ENCODE peak calls at places on chromosomes 6 and 20, in four cellular contexts. N is HepG2, U is K562, K is GM12878. I is an unnamed sample.

GRCh38 chr6:16472349-16473069 is 234.1 kb downstream of the GMPR start:
- DNase-seq in N (peak; percentile 35), U (no peak), K (no peak), I (no peak)

GRCh38 chr6:107061125-107062020 is 33.4 kb downstream of the MTRES1 start:
- DNase-seq in N (peak; percentile 11), U (no peak), K (peak; percentile 45), I (peak; percentile 66)

GRCh38 chr20:45098096-45098773 is 2.7 kb downstream of the KCNS1 start:
- DNase-seq in N (no peak), U (no peak), K (no peak), I (peak; percentile 81)

GRCh38 chr20:9071976-9072726 is 3.3 kb downstream of the PLCB4 start:
- DNase-seq in N (no peak), U (no peak), K (no peak), I (no peak)

GRCh38 chr6:129567374-129567773 is 142.6 kb downstream of the ARHGAP18 start:
- DNase-seq in N (peak; percentile 23), U (peak; percentile 38), K (no peak), I (peak; percentile 78)

GRCh38 chr20:21397341-21398108 is at the start of gene NKX2-4:
- DNase-seq in N (no peak), U (no peak), K (no peak), I (peak; percentile 50)

GRCh38 chr6:43280234-43280633 is 17.8 kb upstream of the SLC22A7 start:
- DNase-seq in N (no peak), U (no peak), K (no peak), I (no peak)

GRCh38 chr6:98653171-98653570 is 181.2 kb upstream of the POU3F2 start:
- DNase-seq in N (no peak), U (no peak), K (no peak), I (no peak)

GRCh38 chr6:66508433-66508832 is 801.4 kb upstream of the EYS start:
- DNase-seq in N (no peak), U (no peak), K (no peak), I (no peak)

GRCh38 chr6:35973670-35974222 is 50.7 kb downstream of the SLC26A8 start:
- DNase-seq in N (peak; percentile 93), U (peak; percentile 63), K (peak; percentile 67), I (no peak)

GRCh38 chr6:143677891-143678737 is at the start of gene PHACTR2:
- DNase-seq in N (peak; percentile 76), U (peak; percentile 75), K (no peak), I (peak; percentile 89)

GRCh38 chr6:1856381-1856780 is 246.7 kb downstream of the FOXC1 start:
- DNase-seq in N (no peak), U (no peak), K (peak; percentile 60), I (no peak)

GRCh38 chr6:79269877-79270276 is 35.4 kb upstream of the HMGN3 start:
- DNase-seq in N (no peak), U (no peak), K (no peak), I (no peak)

GRCh38 chr6:170007468-170008240 is 256.2 kb downstream of the ERMARD start:
- DNase-seq in N (no peak), U (no peak), K (no peak), I (peak; percentile 44)

GRCh38 chr20:15449061-15449460 is 1111.6 kb upstream of the FLRT3 start:
- DNase-seq in N (no peak), U (no peak), K (no peak), I (no peak)

GRCh38 chr6:72374864-72375263 is 247.0 kb upstream of the KCNQ5 start:
- DNase-seq in N (peak; percentile 15), U (no peak), K (no peak), I (peak; percentile 45)

GRCh38 chr20:9928281-9928737 is 89.4 kb upstream of the PAK5 start:
- DNase-seq in N (no peak), U (no peak), K (no peak), I (no peak)

GRCh38 chr6:90257486-90257738 is 39.2 kb downstream of the BACH2 start:
- DNase-seq in N (no peak), U (no peak), K (no peak), I (no peak)

GRCh38 chr6:37816599-37817375 is 2.7 kb upstream of the ZFAND3 start:
- DNase-seq in N (peak; percentile 22), U (no peak), K (no peak), I (no peak)

GRCh38 chr6:43428112-43428570 is 800 bp downstream of the ABCC10 start:
- DNase-seq in N (no peak), U (no peak), K (no peak), I (no peak)

GRCh38 chr20:33915726-33916331 is 77.9 kb upstream of the RALY start:
- DNase-seq in N (peak; percentile 47), U (peak; percentile 82), K (no peak), I (peak; percentile 74)

GRCh38 chr6:14046476-14047068 is 71.0 kb upstream of the CD83 start:
- DNase-seq in N (peak; percentile 30), U (peak; percentile 70), K (no peak), I (peak; percentile 51)

GRCh38 chr6:133953634-133954415 is 801 bp downstream of the TBPL1 start:
- DNase-seq in N (no peak), U (peak; percentile 36), K (no peak), I (no peak)

GRCh38 chr20:43936805-43937204 is 22.2 kb downstream of the TOX2 start:
- DNase-seq in N (no peak), U (no peak), K (no peak), I (no peak)

DNA sequence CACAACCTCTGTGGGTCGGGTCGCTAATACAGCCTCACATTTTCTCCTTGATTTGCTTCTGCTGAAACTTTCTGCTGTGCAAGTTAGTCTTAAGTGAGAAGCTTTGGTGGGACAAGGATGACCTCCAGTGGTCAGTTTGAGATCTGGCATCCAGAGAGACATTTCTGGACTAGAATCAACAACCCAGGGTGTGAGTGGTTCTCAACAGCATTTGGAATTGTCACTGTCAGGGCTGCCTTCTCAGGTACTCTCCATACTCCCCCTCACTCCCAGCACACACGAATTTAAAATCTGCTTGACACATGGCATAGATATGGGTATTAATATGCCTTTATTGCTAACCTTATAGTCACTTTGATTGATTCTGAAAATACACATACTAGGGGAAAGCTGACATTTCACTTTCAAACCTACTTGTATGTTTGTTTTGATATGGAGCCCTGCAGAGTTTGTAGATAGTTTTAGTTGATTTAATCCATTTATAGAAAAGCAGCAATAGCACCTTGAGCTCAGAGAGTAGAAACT is 13.2 kb downstream of the OTOR start:
- DNase-seq in N (peak; percentile 77), U (peak; percentile 51), K (peak; percentile 19), I (peak; percentile 43)
- TF ChIP-seq USF2 in N (no peak), U (no peak), K (no peak), I (no peak)

DNA sequence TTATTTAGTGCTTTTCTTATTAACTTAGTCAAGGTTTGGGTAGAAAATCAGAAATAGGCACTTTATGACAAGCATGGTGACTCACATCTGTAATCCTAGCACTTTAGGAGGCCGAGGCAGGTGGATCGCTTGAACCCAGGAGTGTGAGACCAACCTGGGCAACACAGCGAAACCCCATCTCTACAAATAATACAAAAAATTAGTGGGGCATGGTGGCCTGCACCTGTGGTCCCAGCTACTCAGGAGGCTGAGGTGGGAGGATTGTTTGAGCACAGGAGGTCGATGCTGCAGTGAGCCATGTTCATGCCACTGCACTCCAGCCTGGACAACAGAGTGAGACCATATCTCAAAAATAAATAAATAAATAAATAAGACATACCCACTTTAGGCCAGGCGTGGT is 51.3 kb upstream of the THEMIS start:
- DNase-seq in N (no peak), U (no peak), K (no peak), I (no peak)
- TF ChIP-seq ATF3 in N (no peak), U (no peak), K (no peak), I (no peak)

GRCh38 chr6:156791261-156791850 is 14.2 kb downstream of the ARID1B start:
- DNase-seq in N (peak; percentile 29), U (peak; percentile 40), K (peak; percentile 72), I (no peak)
- TF ChIP-seq TCF7 in N (no peak), U (no peak), K (no peak), I (no peak)

GRCh38 chr6:20438462-20439070 is 36.9 kb downstream of the E2F3 start:
- DNase-seq in N (no peak), U (no peak), K (no peak), I (no peak)
- TF ChIP-seq USF2 in N (no peak), U (no peak), K (no peak), I (no peak)

GRCh38 chr6:19410477-19410876 is 426.7 kb upstream of the ID4 start:
- DNase-seq in N (no peak), U (no peak), K (no peak), I (no peak)

GRCh38 chr6:19416811-19417210 is 420.4 kb upstream of the ID4 start:
- DNase-seq in N (no peak), U (no peak), K (no peak), I (no peak)

GRCh38 chr6:19417713-19418112 is 419.5 kb upstream of the ID4 start:
- DNase-seq in N (no peak), U (no peak), K (no peak), I (no peak)

GRCh38 chr6:19415605-19416326 is 421.4 kb upstream of the ID4 start:
- DNase-seq in N (no peak), U (no peak), K (no peak), I (no peak)

DNA sequence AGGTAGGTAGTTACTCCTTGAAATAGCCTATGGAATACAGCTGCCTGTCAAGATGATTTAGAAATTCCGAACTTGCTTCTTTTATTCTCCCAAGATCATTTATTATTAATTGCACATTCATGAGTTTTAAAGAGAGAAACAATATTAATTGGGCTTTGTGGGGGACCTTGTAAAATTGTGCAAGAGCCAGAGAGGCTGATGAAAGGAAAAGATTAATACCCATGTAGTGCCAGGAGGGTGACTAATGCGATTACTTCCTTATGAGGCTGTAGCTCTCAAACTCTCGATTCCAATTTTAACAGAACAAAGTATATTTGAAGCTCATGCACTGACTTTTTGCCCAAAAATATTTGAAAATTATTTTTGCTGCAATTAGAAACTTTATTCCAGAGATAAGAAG is 423.8 kb upstream of the ID4 start:
- DNase-seq in N (no peak), U (no peak), K (no peak), I (no peak)
- TF ChIP-seq ATF3 in N (no peak), U (no peak), K (no peak), I (no peak)

I was measured in WTC11.